ENCODE peak calls at places on chromosomes 5 and 9, in four cellular contexts. J, A, F and E are unnamed samples.

GRCh38 chr5:54095969-54096368 is 214.4 kb downstream of the ARL15 start:
- DNase-seq in A (no peak), F (no peak), J (no peak), E (no peak)

GRCh38 chr5:1523480-1523792 is 324 bp downstream of the LPCAT1 start:
- DNase-seq in F (no peak), J (no peak), A (peak), E (no peak)

GRCh38 chr9:32251539-32251938 is 132.9 kb upstream of the ACO1 start:
- DNase-seq in A (no peak), F (no peak), J (no peak), E (peak)

GRCh38 chr5:106113922-106114321 is 1556.8 kb downstream of the EFNA5 start:
- DNase-seq in A (no peak), F (no peak), J (no peak), E (no peak)

GRCh38 chr5:169577966-169578365 is 5.6 kb upstream of the SPDL1 start:
- DNase-seq in A (no peak), F (no peak), J (no peak), E (peak)

GRCh38 chr5:166699616-166700015 is 1591.8 kb upstream of the WWC1 start:
- DNase-seq in F (no peak), J (no peak), A (no peak), E (peak)

GRCh38 chr5:92559743-92560142 is 1021.3 kb downstream of the NR2F1-AS1 start:
- DNase-seq in F (no peak), A (no peak), J (peak), E (no peak)

GRCh38 chr5:56168066-56168478 is 65.1 kb downstream of the ANKRD55 start:
- DNase-seq in J (no peak), F (no peak), A (no peak), E (peak)

GRCh38 chr5:34524123-34524522 is 132.0 kb upstream of the RAI14 start:
- DNase-seq in A (no peak), J (peak), F (no peak), E (peak)

GRCh38 chr9:136566899-136567298 is 21.1 kb upstream of the NOTCH1 start:
- DNase-seq in A (no peak), J (no peak), F (peak), E (no peak)

GRCh38 chr5:38013107-38013506 is 173.3 kb upstream of the GDNF start:
- DNase-seq in A (no peak), F (no peak), J (no peak), E (no peak)

GRCh38 chr9:126719677-126720435 is 85.0 kb upstream of the ZBTB43 start:
- DNase-seq in J (no peak), A (peak), F (peak), E (peak)

GRCh38 chr9:80146466-80146865 is 574.7 kb downstream of the TLE4 start:
- DNase-seq in J (peak), A (no peak), F (no peak), E (no peak)

GRCh38 chr5:16726538-16726946 is 109.7 kb upstream of the RETREG1 start:
- DNase-seq in A (no peak), J (no peak), F (no peak), E (peak)

GRCh38 chr5:17177491-17178204 is 39.8 kb upstream of the BASP1 start:
- DNase-seq in A (no peak), F (no peak), J (no peak), E (no peak)

GRCh38 chr5:2029206-2029605 is 146.5 kb upstream of the IRX4 start:
- DNase-seq in J (peak), A (no peak), F (no peak), E (no peak)

GRCh38 chr5:34639852-34640626 is 16.1 kb upstream of the RAI14 start:
- DNase-seq in F (no peak), J (peak), A (no peak), E (peak)

GRCh38 chr9:121807069-121807917 is 155.9 kb downstream of the DAB2IP start:
- DNase-seq in F (no peak), J (no peak), A (no peak), E (no peak)

GRCh38 chr5:105259581-105260217 is 1697.1 kb upstream of the NUDT12 start:
- DNase-seq in F (no peak), J (no peak), A (no peak), E (no peak)

GRCh38 chr5:113022661-113023060 is 46.1 kb downstream of the DCP2 start:
- DNase-seq in J (no peak), F (no peak), A (no peak), E (peak)

GRCh38 chr5:122863240-122863639 is 17.8 kb downstream of the SNX24 start:
- DNase-seq in J (no peak), F (no peak), A (no peak), E (no peak)

GRCh38 chr5:126178521-126178920 is 244.7 kb upstream of the GRAMD2B start:
- DNase-seq in F (no peak), A (no peak), J (peak), E (peak)

GRCh38 chr5:83145241-83145640 is 67.9 kb downstream of the XRCC4 start:
- DNase-seq in F (no peak), J (peak), A (no peak), E (peak)

GRCh38 chr5:138752951-138753793 is at the start of gene CTNNA1:
- DNase-seq in J (peak), F (peak), A (peak), E (peak)

GRCh38 chr5:1524481-1524798 is 680 bp upstream of the LPCAT1 start:
- DNase-seq in F (peak), J (no peak), A (no peak), E (no peak)

GRCh38 chr5:143605403-143606005 is 202.0 kb upstream of the NR3C1 start:
- DNase-seq in F (no peak), J (no peak), A (no peak), E (peak)

GRCh38 chr9:110179734-110180133 is 28.2 kb downstream of the C9orf152 start:
- DNase-seq in F (no peak), A (no peak), J (peak), E (peak)

GRCh38 chr5:83401775-83402174 is 69.8 kb upstream of the VCAN start:
- DNase-seq in F (no peak), A (no peak), J (no peak), E (no peak)

GRCh38 chr9:36731576-36731975 is 158.9 kb downstream of the MELK start:
- DNase-seq in F (no peak), A (no peak), J (no peak), E (peak)
- H3K4me3 ChIP-seq in F (no peak), A (no peak), J (no peak), E (no peak)

DNA sequence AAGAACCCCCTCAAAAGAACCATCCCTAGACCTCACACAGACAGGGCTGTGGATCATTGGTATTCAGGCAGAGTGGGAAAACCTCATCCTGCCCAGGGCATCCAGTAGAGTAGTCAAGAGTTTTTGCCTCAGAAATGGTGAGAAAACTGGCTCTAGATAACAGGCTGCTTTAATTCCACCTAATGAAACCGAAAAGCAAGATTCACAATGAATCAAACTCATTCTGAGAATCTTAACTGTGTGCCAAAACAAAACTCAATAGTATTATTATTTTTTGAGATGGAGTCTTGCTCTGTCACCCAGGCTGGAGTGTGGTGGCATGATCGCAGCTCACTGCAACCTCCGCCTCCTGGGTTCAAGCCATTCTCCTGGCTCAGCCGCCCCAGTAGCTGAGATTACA is 17.8 kb upstream of the NPM1 start:
- DNase-seq in F (no peak), J (no peak), A (no peak), E (no peak)
- TF ChIP-seq CTCF in F (no peak), J (no peak), A (no peak), E (no peak)

DNA sequence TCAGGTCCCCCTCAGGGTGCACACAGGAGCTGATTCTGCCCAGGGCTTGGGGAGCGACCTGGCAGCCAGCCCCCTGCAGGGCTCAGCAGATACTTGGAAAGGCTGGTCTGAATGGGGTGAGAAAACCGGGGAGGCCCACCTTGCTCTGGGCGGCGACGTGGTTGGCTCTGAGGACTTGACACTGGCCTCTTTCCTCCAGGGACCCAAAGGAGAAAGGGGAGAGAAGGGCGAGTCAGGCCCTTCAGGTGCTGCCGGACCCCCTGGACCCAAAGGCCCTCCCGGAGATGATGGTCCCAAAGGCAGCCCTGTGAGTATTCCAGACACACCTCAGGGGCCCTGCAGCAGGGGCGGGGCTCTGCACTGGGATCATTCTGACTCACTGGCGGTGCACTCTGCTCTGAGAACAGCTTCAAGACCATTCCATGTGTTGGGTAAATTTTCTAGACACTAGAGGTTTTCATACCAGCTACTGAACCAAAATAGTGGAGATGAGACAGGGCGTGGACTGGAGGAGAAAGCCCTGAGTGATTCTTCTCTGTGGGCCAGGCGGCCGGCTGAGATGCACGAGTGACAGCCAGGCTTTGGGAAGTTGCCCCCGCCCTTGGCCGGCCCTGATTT is 65.9 kb upstream of the FCN2 start:
- DNase-seq in J (peak), A (no peak), F (no peak), E (peak)
- H3K4me3 ChIP-seq in J (no peak), A (no peak), F (no peak), E (no peak)

GRCh38 chr9:99299214-99300102 is 77.4 kb downstream of the SEC61B start:
- DNase-seq in F (no peak), A (no peak), J (peak), E (peak)
- TF ChIP-seq CTCF in F (peak), A (no peak), J (peak), E (peak)

GRCh38 chr9:107323836-107324235 is 40.8 kb downstream of the RAD23B start:
- DNase-seq in A (no peak), F (no peak), J (no peak), E (no peak)

GRCh38 chr9:107325842-107326241 is 42.8 kb downstream of the RAD23B start:
- DNase-seq in F (no peak), J (no peak), A (no peak), E (no peak)

GRCh38 chr9:107316795-107317661 is 33.9 kb downstream of the RAD23B start:
- DNase-seq in A (no peak), F (no peak), J (no peak), E (no peak)

GRCh38 chr9:107328510-107328909 is 45.4 kb downstream of the RAD23B start:
- DNase-seq in J (no peak), A (no peak), F (no peak), E (no peak)

GRCh38 chr9:107322643-107323042 is 39.6 kb downstream of the RAD23B start:
- DNase-seq in F (no peak), A (no peak), J (no peak), E (no peak)
- H3K4me3 ChIP-seq in F (no peak), A (no peak), J (no peak), E (no peak)

GRCh38 chr5:40754381-40755092 is 1.2 kb downstream of the TTC33 start:
- DNase-seq in A (no peak), J (no peak), F (no peak), E (peak)

GRCh38 chr5:40757400-40757799 is 1.6 kb upstream of the TTC33 start:
- DNase-seq in F (no peak), A (no peak), J (no peak), E (no peak)

GRCh38 chr5:40755093-40755406 is 711 bp downstream of the TTC33 start:
- DNase-seq in J (peak), A (peak), F (peak), E (peak)

GRCh38 chr5:40755407-40756365 is at the start of gene TTC33:
- DNase-seq in J (peak), F (peak), A (peak), E (peak)
- TF ChIP-seq CTCF in J (peak), F (peak), A (peak), E (peak)

DNA sequence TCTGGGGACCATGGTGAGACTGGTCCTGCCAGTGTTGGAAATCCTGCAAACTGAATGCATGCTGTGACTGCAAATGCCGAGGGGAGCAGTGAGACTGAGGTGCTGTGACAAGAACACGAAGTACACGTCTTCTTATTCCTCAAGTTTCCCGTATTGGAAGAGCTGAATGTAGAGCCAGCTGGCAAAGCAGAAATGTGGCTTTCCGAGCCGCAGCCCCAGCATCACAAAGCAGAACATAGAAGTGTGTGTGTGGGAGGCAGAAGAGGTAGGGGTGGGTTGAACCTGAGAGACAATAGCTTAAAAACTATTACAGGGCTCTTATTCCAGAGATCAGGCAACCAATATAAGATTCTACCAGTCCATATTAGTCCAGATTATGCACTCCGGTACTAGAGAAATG is 98.8 kb downstream of the CARTPT start:
- DNase-seq in A (no peak), F (no peak), J (no peak), E (no peak)
- H3K4me3 ChIP-seq in A (no peak), F (no peak), J (no peak), E (no peak)